ENCODE peak calls at places on chromosome 22, in five cellular contexts. N is HS-5; G is astrocyte of the hippocampus; R is Calu3; M is effector CD8-positive, alpha-beta T cell. B is an unnamed sample.

GRCh38 chr22:23401111-23401909 is 178.8 kb downstream of the IGLL1 start:
- DNase-seq in N (peak), G (peak), R (no peak), M (no peak), B (peak)

GRCh38 chr22:30444632-30445437 is 19.3 kb downstream of the MTFP1 start:
- DNase-seq in N (no peak), G (peak), R (peak), M (peak), B (no peak)

GRCh38 chr22:48888466-48889208 is 939.0 kb downstream of the BRD1 start:
- DNase-seq in N (no peak), G (no peak), R (no peak), M (no peak), B (no peak)

GRCh38 chr22:34416321-34416900 is 496.1 kb upstream of the LARGE1 start:
- DNase-seq in N (no peak), G (no peak), R (no peak), M (no peak), B (no peak)

GRCh38 chr22:45441158-45441557 is 27.7 kb downstream of the RIBC2 start:
- DNase-seq in N (no peak), G (peak), R (peak), M (no peak), B (peak)

GRCh38 chr22:44067033-44067432 is 42.9 kb downstream of the PARVB start:
- DNase-seq in N (no peak), G (no peak), R (no peak), M (no peak), B (no peak)

GRCh38 chr22:20248461-20248959 is 19.6 kb downstream of the RTN4R start:
- DNase-seq in N (no peak), G (no peak), R (no peak), M (no peak), B (no peak)

GRCh38 chr22:21760640-21761039 is 25.0 kb upstream of the YPEL1 start:
- DNase-seq in N (peak), G (peak), R (no peak), M (no peak), B (no peak)

GRCh38 chr22:23762866-23763578 is at the start of gene C22orf15:
- DNase-seq in N (no peak), G (no peak), R (no peak), M (peak), B (no peak)

GRCh38 chr22:39729141-39729934 is 158.8 kb downstream of the CACNA1I start:
- DNase-seq in N (no peak), G (no peak), R (no peak), M (no peak), B (no peak)

GRCh38 chr22:25373961-25374360 is 154.5 kb downstream of the CRYBB2 start:
- DNase-seq in N (no peak), G (no peak), R (no peak), M (no peak), B (no peak)

GRCh38 chr22:49505337-49506009 is 322.2 kb downstream of the BRD1 start:
- DNase-seq in N (no peak), G (no peak), R (no peak), M (no peak), B (no peak)

GRCh38 chr22:23649071-23649501 is 17.0 kb upstream of the DRICH1 start:
- DNase-seq in N (no peak), G (no peak), R (no peak), M (no peak), B (no peak)

GRCh38 chr22:36355362-36355761 is 32.4 kb downstream of the MYH9 start:
- DNase-seq in N (no peak), G (no peak), R (no peak), M (no peak), B (no peak)

GRCh38 chr22:45993841-45994240 is 16.9 kb upstream of the WNT7B start:
- DNase-seq in N (no peak), G (no peak), R (no peak), M (no peak), B (no peak)

GRCh38 chr22:48901324-48901723 is 926.3 kb downstream of the BRD1 start:
- DNase-seq in N (no peak), G (no peak), R (no peak), M (no peak), B (no peak)

GRCh38 chr22:20246368-20247009 is 21.6 kb downstream of the RTN4R start:
- DNase-seq in N (no peak), G (no peak), R (no peak), M (no peak), B (no peak)

GRCh38 chr22:17871726-17872458 is 97.6 kb upstream of the BID start:
- DNase-seq in N (no peak), G (no peak), R (no peak), M (no peak), B (no peak)

GRCh38 chr22:17095538-17095937 is 10.7 kb downstream of the IL17RA start:
- DNase-seq in N (no peak), G (no peak), R (no peak), M (no peak), B (no peak)

GRCh38 chr22:20533095-20533878 is 25.9 kb downstream of the MED15 start:
- DNase-seq in N (no peak), G (no peak), R (no peak), M (no peak), B (no peak)

GRCh38 chr22:27876684-27877083 is 42.4 kb downstream of the PITPNB start:
- DNase-seq in N (no peak), G (no peak), R (no peak), M (no peak), B (no peak)

GRCh38 chr22:31185056-31185455 is 25.1 kb downstream of the RNF185 start:
- DNase-seq in N (no peak), G (no peak), R (no peak), M (no peak), B (no peak)

GRCh38 chr22:45886502-45886901 is 90.5 kb downstream of the WNT7B start:
- DNase-seq in N (no peak), G (no peak), R (no peak), M (no peak), B (no peak)

GRCh38 chr22:40024201-40025061 is 29.7 kb downstream of the FAM83F start:
- DNase-seq in N (no peak), G (peak), R (peak), M (peak), B (peak)

GRCh38 chr22:39617342-39617741 is 46.8 kb downstream of the CACNA1I start:
- DNase-seq in N (no peak), G (no peak), R (no peak), M (no peak), B (no peak)

GRCh38 chr22:17486313-17486712 is 77.0 kb upstream of the SLC25A18 start:
- DNase-seq in N (no peak), G (no peak), R (no peak), M (no peak), B (no peak)

GRCh38 chr22:44584256-44584902 is 86.3 kb upstream of the RTL6 start:
- DNase-seq in N (no peak), G (no peak), R (no peak), M (no peak), B (no peak)

GRCh38 chr22:27207907-27208306 is 550.5 kb downstream of the MIAT start:
- DNase-seq in N (no peak), G (peak), R (no peak), M (no peak), B (no peak)

B was measured in HS-27A.